ENCODE peak calls at places on chromosomes 13 and 19, in seven cellular contexts. S, F, D, Q, H, N and J are unnamed samples.

GRCh38 chr13:30870049-30870884 is 35.8 kb upstream of the MEDAG start:
- DNase-seq in S (peak), F (peak), D (no peak), Q (no peak), H (no peak), N (peak), J (no peak)

GRCh38 chr13:103145476-103145875 is 79.3 kb upstream of the SLC10A2 start:
- DNase-seq in S (no peak), F (no peak), D (no peak), Q (no peak), H (no peak), N (no peak), J (no peak)

GRCh38 chr13:29522044-29522685 is 73.3 kb downstream of the SLC7A1 start:
- DNase-seq in S (peak), F (no peak), D (no peak), Q (no peak), H (no peak), N (no peak), J (no peak)

GRCh38 chr13:54945978-54946377 is 1917.4 kb downstream of the OLFM4 start:
- DNase-seq in S (no peak), F (no peak), D (no peak), Q (no peak), H (peak), N (no peak), J (no peak)

GRCh38 chr13:102773441-102774209 is at the start of gene TEX30:
- DNase-seq in S (peak), F (peak), D (peak), Q (peak), H (peak), N (peak), J (peak)

GRCh38 chr13:32323912-32324311 is 8.6 kb downstream of the BRCA2 start:
- DNase-seq in S (no peak), F (no peak), D (no peak), Q (no peak), H (no peak), N (no peak), J (no peak)

GRCh38 chr19:18594096-18594823 is 5.7 kb downstream of the REX1BD start:
- DNase-seq in S (peak), F (peak), D (peak), Q (peak), H (peak), N (peak), J (peak)

GRCh38 chr13:46759861-46760260 is 37.1 kb downstream of the ESD start:
- DNase-seq in S (no peak), F (no peak), D (no peak), Q (no peak), H (no peak), N (no peak), J (no peak)

GRCh38 chr19:18845961-18846360 is 14.2 kb downstream of the UPF1 start:
- DNase-seq in S (no peak), F (no peak), D (no peak), Q (no peak), H (no peak), N (no peak), J (no peak)